ENCODE peak calls at places on chromosomes 7 and 10, in five cellular contexts. One of them, this sample, is unnamed.

GRCh38 chr10:44199991-44200655 is 184.8 kb downstream of the CXCL12 start:
- DNase-seq in NCI-H1105: no peak
- DNase-seq in amniotic epithelial cell: no peak
- DNase-seq in stimulated activated naive B cell treated with anti-CD40 and anti-IgM and Interleukin-4, amounts not matched to agents 10 μg/mL and 1 μg/mL and 100 μg/mL, for 72 hours: no peak
- DNase-seq in astrocyte of the spinal cord: no peak
- DNase-seq in this sample: no peak

GRCh38 chr7:128221929-128222403 is 19.1 kb upstream of the LEP start:
- DNase-seq in NCI-H1105: no peak
- DNase-seq in amniotic epithelial cell: peak; percentile 19
- DNase-seq in stimulated activated naive B cell treated with anti-CD40 and anti-IgM and Interleukin-4, amounts not matched to agents 10 μg/mL and 1 μg/mL and 100 μg/mL, for 72 hours: no peak
- DNase-seq in astrocyte of the spinal cord: peak; percentile 9
- DNase-seq in this sample: no peak

GRCh38 chr10:43253461-43254198 is 13.2 kb downstream of the RASGEF1A start:
- DNase-seq in NCI-H1105: no peak
- DNase-seq in amniotic epithelial cell: no peak
- DNase-seq in stimulated activated naive B cell treated with anti-CD40 and anti-IgM and Interleukin-4, amounts not matched to agents 10 μg/mL and 1 μg/mL and 100 μg/mL, for 72 hours: no peak
- DNase-seq in astrocyte of the spinal cord: no peak
- DNase-seq in this sample: no peak

GRCh38 chr10:70222340-70222794 is 10.9 kb downstream of the PPA1 start:
- DNase-seq in NCI-H1105: no peak
- DNase-seq in amniotic epithelial cell: no peak
- DNase-seq in stimulated activated naive B cell treated with anti-CD40 and anti-IgM and Interleukin-4, amounts not matched to agents 10 μg/mL and 1 μg/mL and 100 μg/mL, for 72 hours: no peak
- DNase-seq in astrocyte of the spinal cord: peak; percentile 14
- DNase-seq in this sample: no peak

GRCh38 chr7:34042406-34042805 is 137.1 kb downstream of the BMPER start:
- DNase-seq in NCI-H1105: no peak
- DNase-seq in amniotic epithelial cell: no peak
- DNase-seq in stimulated activated naive B cell treated with anti-CD40 and anti-IgM and Interleukin-4, amounts not matched to agents 10 μg/mL and 1 μg/mL and 100 μg/mL, for 72 hours: no peak
- DNase-seq in astrocyte of the spinal cord: no peak
- DNase-seq in this sample: no peak

GRCh38 chr7:114652041-114652440 is 237.4 kb downstream of the FOXP2 start:
- DNase-seq in NCI-H1105: no peak
- DNase-seq in amniotic epithelial cell: no peak
- DNase-seq in stimulated activated naive B cell treated with anti-CD40 and anti-IgM and Interleukin-4, amounts not matched to agents 10 μg/mL and 1 μg/mL and 100 μg/mL, for 72 hours: no peak
- DNase-seq in astrocyte of the spinal cord: no peak
- DNase-seq in this sample: no peak

GRCh38 chr7:135232720-135233119 is 918 bp upstream of the STRA8 start:
- DNase-seq in NCI-H1105: no peak
- DNase-seq in amniotic epithelial cell: no peak
- DNase-seq in stimulated activated naive B cell treated with anti-CD40 and anti-IgM and Interleukin-4, amounts not matched to agents 10 μg/mL and 1 μg/mL and 100 μg/mL, for 72 hours: no peak
- DNase-seq in astrocyte of the spinal cord: no peak
- DNase-seq in this sample: no peak

GRCh38 chr10:131692686-131693334 is 208.0 kb upstream of the PPP2R2D start:
- DNase-seq in NCI-H1105: no peak
- DNase-seq in amniotic epithelial cell: no peak
- DNase-seq in stimulated activated naive B cell treated with anti-CD40 and anti-IgM and Interleukin-4, amounts not matched to agents 10 μg/mL and 1 μg/mL and 100 μg/mL, for 72 hours: no peak
- DNase-seq in astrocyte of the spinal cord: no peak
- DNase-seq in this sample: no peak

GRCh38 chr10:124917939-124918830 is 23.7 kb upstream of the ZRANB1 start:
- DNase-seq in NCI-H1105: no peak
- DNase-seq in amniotic epithelial cell: peak; percentile 87
- DNase-seq in stimulated activated naive B cell treated with anti-CD40 and anti-IgM and Interleukin-4, amounts not matched to agents 10 μg/mL and 1 μg/mL and 100 μg/mL, for 72 hours: no peak
- DNase-seq in astrocyte of the spinal cord: peak; percentile 68
- DNase-seq in this sample: peak; percentile 6

GRCh38 chr7:91947948-91948347 is 7.3 kb downstream of the AKAP9 start:
- DNase-seq in NCI-H1105: no peak
- DNase-seq in amniotic epithelial cell: no peak
- DNase-seq in stimulated activated naive B cell treated with anti-CD40 and anti-IgM and Interleukin-4, amounts not matched to agents 10 μg/mL and 1 μg/mL and 100 μg/mL, for 72 hours: no peak
- DNase-seq in astrocyte of the spinal cord: no peak
- DNase-seq in this sample: no peak

GRCh38 chr10:5317547-5318107 is 47.1 kb upstream of the UCN3 start:
- DNase-seq in NCI-H1105: no peak
- DNase-seq in amniotic epithelial cell: peak; percentile 30
- DNase-seq in stimulated activated naive B cell treated with anti-CD40 and anti-IgM and Interleukin-4, amounts not matched to agents 10 μg/mL and 1 μg/mL and 100 μg/mL, for 72 hours: peak; percentile 5
- DNase-seq in astrocyte of the spinal cord: peak; percentile 70
- DNase-seq in this sample: peak; percentile 62

GRCh38 chr7:91266067-91266930 is 2.1 kb downstream of the FZD1 start:
- DNase-seq in NCI-H1105: no peak
- DNase-seq in amniotic epithelial cell: no peak
- DNase-seq in stimulated activated naive B cell treated with anti-CD40 and anti-IgM and Interleukin-4, amounts not matched to agents 10 μg/mL and 1 μg/mL and 100 μg/mL, for 72 hours: no peak
- DNase-seq in astrocyte of the spinal cord: no peak
- DNase-seq in this sample: no peak

GRCh38 chr7:22934473-22935065 is 79.4 kb downstream of the HYCC1 start:
- DNase-seq in NCI-H1105: no peak
- DNase-seq in amniotic epithelial cell: peak; percentile 86
- DNase-seq in stimulated activated naive B cell treated with anti-CD40 and anti-IgM and Interleukin-4, amounts not matched to agents 10 μg/mL and 1 μg/mL and 100 μg/mL, for 72 hours: no peak
- DNase-seq in astrocyte of the spinal cord: peak; percentile 30
- DNase-seq in this sample: no peak

GRCh38 chr7:150997075-150997511 is 6.3 kb downstream of the NOS3 start:
- DNase-seq in NCI-H1105: no peak
- DNase-seq in amniotic epithelial cell: no peak
- DNase-seq in stimulated activated naive B cell treated with anti-CD40 and anti-IgM and Interleukin-4, amounts not matched to agents 10 μg/mL and 1 μg/mL and 100 μg/mL, for 72 hours: no peak
- DNase-seq in astrocyte of the spinal cord: no peak
- DNase-seq in this sample: no peak

GRCh38 chr10:103605359-103606156 is 112.1 kb downstream of the NEURL1 start:
- DNase-seq in NCI-H1105: no peak
- DNase-seq in amniotic epithelial cell: peak; percentile 48
- DNase-seq in stimulated activated naive B cell treated with anti-CD40 and anti-IgM and Interleukin-4, amounts not matched to agents 10 μg/mL and 1 μg/mL and 100 μg/mL, for 72 hours: no peak
- DNase-seq in astrocyte of the spinal cord: peak; percentile 27
- DNase-seq in this sample: no peak

GRCh38 chr10:79451046-79451699 is 5.7 kb upstream of the ZCCHC24 start:
- DNase-seq in NCI-H1105: no peak
- DNase-seq in amniotic epithelial cell: no peak
- DNase-seq in stimulated activated naive B cell treated with anti-CD40 and anti-IgM and Interleukin-4, amounts not matched to agents 10 μg/mL and 1 μg/mL and 100 μg/mL, for 72 hours: no peak
- DNase-seq in astrocyte of the spinal cord: no peak
- DNase-seq in this sample: no peak

GRCh38 chr7:134283972-134284371 is 32.8 kb downstream of the SLC35B4 start:
- DNase-seq in NCI-H1105: no peak
- DNase-seq in amniotic epithelial cell: no peak
- DNase-seq in stimulated activated naive B cell treated with anti-CD40 and anti-IgM and Interleukin-4, amounts not matched to agents 10 μg/mL and 1 μg/mL and 100 μg/mL, for 72 hours: no peak
- DNase-seq in astrocyte of the spinal cord: no peak
- DNase-seq in this sample: no peak

GRCh38 chr7:50832744-50833143 is 50.0 kb upstream of the GRB10 start:
- DNase-seq in NCI-H1105: no peak
- DNase-seq in amniotic epithelial cell: peak; percentile 71
- DNase-seq in stimulated activated naive B cell treated with anti-CD40 and anti-IgM and Interleukin-4, amounts not matched to agents 10 μg/mL and 1 μg/mL and 100 μg/mL, for 72 hours: no peak
- DNase-seq in astrocyte of the spinal cord: peak; percentile 93
- DNase-seq in this sample: no peak

GRCh38 chr10:13502384-13502783 is 26.4 kb downstream of the BEND7 start:
- DNase-seq in NCI-H1105: no peak
- DNase-seq in amniotic epithelial cell: no peak
- DNase-seq in stimulated activated naive B cell treated with anti-CD40 and anti-IgM and Interleukin-4, amounts not matched to agents 10 μg/mL and 1 μg/mL and 100 μg/mL, for 72 hours: no peak
- DNase-seq in astrocyte of the spinal cord: no peak
- DNase-seq in this sample: no peak

GRCh38 chr10:69768386-69768785 is 33.3 kb upstream of the COL13A1 start:
- DNase-seq in NCI-H1105: no peak
- DNase-seq in amniotic epithelial cell: no peak
- DNase-seq in stimulated activated naive B cell treated with anti-CD40 and anti-IgM and Interleukin-4, amounts not matched to agents 10 μg/mL and 1 μg/mL and 100 μg/mL, for 72 hours: no peak
- DNase-seq in astrocyte of the spinal cord: no peak
- DNase-seq in this sample: no peak

GRCh38 chr7:15780271-15780670 is 93.8 kb upstream of the MEOX2 start:
- DNase-seq in NCI-H1105: no peak
- DNase-seq in amniotic epithelial cell: peak; percentile 84
- DNase-seq in stimulated activated naive B cell treated with anti-CD40 and anti-IgM and Interleukin-4, amounts not matched to agents 10 μg/mL and 1 μg/mL and 100 μg/mL, for 72 hours: no peak
- DNase-seq in astrocyte of the spinal cord: peak; percentile 57
- DNase-seq in this sample: no peak

GRCh38 chr10:113326160-113327111 is 226.4 kb upstream of the HABP2 start:
- DNase-seq in NCI-H1105: no peak
- DNase-seq in amniotic epithelial cell: peak; percentile 51
- DNase-seq in stimulated activated naive B cell treated with anti-CD40 and anti-IgM and Interleukin-4, amounts not matched to agents 10 μg/mL and 1 μg/mL and 100 μg/mL, for 72 hours: peak; percentile 44
- DNase-seq in astrocyte of the spinal cord: peak; percentile 89
- DNase-seq in this sample: no peak

GRCh38 chr10:62018141-62018911 is 116.8 kb downstream of the ARID5B start:
- DNase-seq in NCI-H1105: no peak
- DNase-seq in amniotic epithelial cell: no peak
- DNase-seq in stimulated activated naive B cell treated with anti-CD40 and anti-IgM and Interleukin-4, amounts not matched to agents 10 μg/mL and 1 μg/mL and 100 μg/mL, for 72 hours: no peak
- DNase-seq in astrocyte of the spinal cord: no peak
- DNase-seq in this sample: no peak

GRCh38 chr10:131689016-131689415 is 211.8 kb upstream of the PPP2R2D start:
- DNase-seq in NCI-H1105: no peak
- DNase-seq in amniotic epithelial cell: no peak
- DNase-seq in stimulated activated naive B cell treated with anti-CD40 and anti-IgM and Interleukin-4, amounts not matched to agents 10 μg/mL and 1 μg/mL and 100 μg/mL, for 72 hours: no peak
- DNase-seq in astrocyte of the spinal cord: no peak
- DNase-seq in this sample: no peak

GRCh38 chr10:35353399-35353798 is 17.1 kb downstream of the CCNY start:
- DNase-seq in NCI-H1105: no peak
- DNase-seq in amniotic epithelial cell: no peak
- DNase-seq in stimulated activated naive B cell treated with anti-CD40 and anti-IgM and Interleukin-4, amounts not matched to agents 10 μg/mL and 1 μg/mL and 100 μg/mL, for 72 hours: no peak
- DNase-seq in astrocyte of the spinal cord: no peak
- DNase-seq in this sample: no peak

GRCh38 chr7:36966039-36966438 is 241.7 kb upstream of the AOAH start:
- DNase-seq in NCI-H1105: no peak
- DNase-seq in amniotic epithelial cell: no peak
- DNase-seq in stimulated activated naive B cell treated with anti-CD40 and anti-IgM and Interleukin-4, amounts not matched to agents 10 μg/mL and 1 μg/mL and 100 μg/mL, for 72 hours: no peak
- DNase-seq in astrocyte of the spinal cord: no peak
- DNase-seq in this sample: no peak

GRCh38 chr7:106166651-106167342 is 54.7 kb upstream of the SYPL1 start:
- DNase-seq in NCI-H1105: peak; percentile 47
- DNase-seq in amniotic epithelial cell: peak; percentile 83
- DNase-seq in stimulated activated naive B cell treated with anti-CD40 and anti-IgM and Interleukin-4, amounts not matched to agents 10 μg/mL and 1 μg/mL and 100 μg/mL, for 72 hours: no peak
- DNase-seq in astrocyte of the spinal cord: peak; percentile 78
- DNase-seq in this sample: no peak

GRCh38 chr10:557792-558328 is 131.6 kb downstream of the DIP2C start:
- DNase-seq in NCI-H1105: no peak
- DNase-seq in amniotic epithelial cell: no peak
- DNase-seq in stimulated activated naive B cell treated with anti-CD40 and anti-IgM and Interleukin-4, amounts not matched to agents 10 μg/mL and 1 μg/mL and 100 μg/mL, for 72 hours: no peak
- DNase-seq in astrocyte of the spinal cord: no peak
- DNase-seq in this sample: no peak

GRCh38 chr10:132481690-132482089 is 55.9 kb upstream of the INPP5A start:
- DNase-seq in NCI-H1105: no peak
- DNase-seq in amniotic epithelial cell: no peak
- DNase-seq in stimulated activated naive B cell treated with anti-CD40 and anti-IgM and Interleukin-4, amounts not matched to agents 10 μg/mL and 1 μg/mL and 100 μg/mL, for 72 hours: no peak
- DNase-seq in astrocyte of the spinal cord: no peak
- DNase-seq in this sample: no peak

GRCh38 chr10:77073066-77073960 is 564.3 kb downstream of the KCNMA1 start:
- DNase-seq in NCI-H1105: no peak
- DNase-seq in amniotic epithelial cell: peak; percentile 26
- DNase-seq in stimulated activated naive B cell treated with anti-CD40 and anti-IgM and Interleukin-4, amounts not matched to agents 10 μg/mL and 1 μg/mL and 100 μg/mL, for 72 hours: no peak
- DNase-seq in astrocyte of the spinal cord: no peak
- DNase-seq in this sample: no peak

GRCh38 chr7:43535031-43535451 is 47.9 kb upstream of the STK17A start:
- DNase-seq in NCI-H1105: no peak
- DNase-seq in amniotic epithelial cell: peak; percentile 78
- DNase-seq in stimulated activated naive B cell treated with anti-CD40 and anti-IgM and Interleukin-4, amounts not matched to agents 10 μg/mL and 1 μg/mL and 100 μg/mL, for 72 hours: no peak
- DNase-seq in astrocyte of the spinal cord: peak; percentile 86
- DNase-seq in this sample: no peak

GRCh38 chr7:94577357-94577756 is 67.7 kb downstream of the CASD1 start:
- DNase-seq in NCI-H1105: no peak
- DNase-seq in amniotic epithelial cell: no peak
- DNase-seq in stimulated activated naive B cell treated with anti-CD40 and anti-IgM and Interleukin-4, amounts not matched to agents 10 μg/mL and 1 μg/mL and 100 μg/mL, for 72 hours: no peak
- DNase-seq in astrocyte of the spinal cord: no peak
- DNase-seq in this sample: no peak

GRCh38 chr10:52420656-52421055 is 106.6 kb downstream of the DKK1 start:
- DNase-seq in NCI-H1105: no peak
- DNase-seq in amniotic epithelial cell: peak; percentile 47
- DNase-seq in stimulated activated naive B cell treated with anti-CD40 and anti-IgM and Interleukin-4, amounts not matched to agents 10 μg/mL and 1 μg/mL and 100 μg/mL, for 72 hours: no peak
- DNase-seq in astrocyte of the spinal cord: no peak
- DNase-seq in this sample: no peak